ENCODE peak calls at places on chromosomes 13 and 19, in five cellular contexts. M, O, Q, V and L are unnamed samples.

GRCh38 chr19:56108447-56109195 is 12.5 kb downstream of the ZNF787 start:
- DNase-seq in M (no peak), O (no peak), Q (peak; percentile 70), V (no peak), L (peak; percentile 40)

GRCh38 chr13:98838776-98839175 is 86.3 kb upstream of the SLC15A1 start:
- DNase-seq in M (no peak), O (no peak), Q (no peak), V (no peak), L (no peak)

GRCh38 chr13:39417643-39418042 is 185.3 kb downstream of the LHFPL6 start:
- DNase-seq in M (peak; percentile 21), O (no peak), Q (no peak), V (no peak), L (peak; percentile 29)

GRCh38 chr13:63190219-63190618 is 1774.6 kb upstream of the PCDH20 start:
- DNase-seq in M (no peak), O (no peak), Q (no peak), V (peak; percentile 5), L (no peak)

GRCh38 chr13:80463673-80464352 is 122.9 kb upstream of the SPRY2 start:
- DNase-seq in M (no peak), O (no peak), Q (no peak), V (no peak), L (peak; percentile 46)

GRCh38 chr19:21604941-21605548 is 99.6 kb downstream of the ZNF429 start:
- DNase-seq in M (no peak), O (peak; percentile 42), Q (no peak), V (no peak), L (peak; percentile 73)

GRCh38 chr19:16244091-16244490 is 46.4 kb downstream of the AP1M1 start:
- DNase-seq in M (peak; percentile 10), O (no peak), Q (no peak), V (no peak), L (no peak)

GRCh38 chr19:1513492-1514294 is 874 bp upstream of the ADAMTSL5 start:
- DNase-seq in M (no peak), O (peak; percentile 63), Q (peak; percentile 66), V (peak; percentile 75), L (peak; percentile 76)

GRCh38 chr19:4582980-4583842 is 23.7 kb upstream of the SEMA6B start:
- DNase-seq in M (no peak), O (no peak), Q (no peak), V (peak; percentile 50), L (no peak)

GRCh38 chr13:110250258-110250891 is 56.6 kb downstream of the COL4A1 start:
- DNase-seq in M (no peak), O (no peak), Q (no peak), V (no peak), L (peak; percentile 53)

GRCh38 chr13:110669036-110669435 is 36.9 kb downstream of the CARS2 start:
- DNase-seq in M (no peak), O (no peak), Q (no peak), V (no peak), L (no peak)

GRCh38 chr19:55443045-55443823 is at the start of gene SHISA7:
- DNase-seq in M (no peak), O (no peak), Q (no peak), V (peak; percentile 58), L (no peak)

GRCh38 chr19:47615714-47616113 is 6.8 kb downstream of the BICRA start:
- DNase-seq in M (no peak), O (no peak), Q (no peak), V (no peak), L (no peak)

GRCh38 chr13:29761815-29762214 is 88.6 kb downstream of the UBL3 start:
- DNase-seq in M (no peak), O (no peak), Q (no peak), V (no peak), L (no peak)

GRCh38 chr13:110616103-110617101 is 1.1 kb downstream of the NAXD start:
- DNase-seq in M (no peak), O (peak; percentile 52), Q (no peak), V (peak; percentile 56), L (peak; percentile 82)

GRCh38 chr13:109783815-109784589 is 2.4 kb downstream of the IRS2 start:
- DNase-seq in M (no peak), O (no peak), Q (peak; percentile 51), V (peak; percentile 53), L (no peak)

GRCh38 chr13:42553098-42554046 is 20.6 kb upstream of the TNFSF11 start:
- DNase-seq in M (peak; percentile 33), O (peak; percentile 28), Q (no peak), V (no peak), L (peak; percentile 37)

GRCh38 chr13:44160549-44161278 is 212.9 kb upstream of the SERP2 start:
- DNase-seq in M (no peak), O (no peak), Q (no peak), V (no peak), L (peak; percentile 21)

GRCh38 chr13:112697756-112698655 is 8.2 kb downstream of the ATP11A start:
- DNase-seq in M (no peak), O (no peak), Q (peak; percentile 49), V (no peak), L (no peak)

GRCh38 chr13:51814825-51815650 is 11.1 kb upstream of the DHRS12 start:
- DNase-seq in M (no peak), O (peak; percentile 79), Q (no peak), V (peak; percentile 79), L (peak; percentile 66)

GRCh38 chr13:106599875-106600797 is 32.2 kb upstream of the ARGLU1 start:
- DNase-seq in M (peak; percentile 53), O (peak; percentile 32), Q (no peak), V (no peak), L (no peak)

GRCh38 chr13:99600318-99600717 is 99.0 kb downstream of the TM9SF2 start:
- DNase-seq in M (no peak), O (no peak), Q (no peak), V (peak; percentile 30), L (no peak)

GRCh38 chr19:38538386-38538785 is 79.4 kb downstream of the MAP4K1 start:
- DNase-seq in M (no peak), O (no peak), Q (peak; percentile 5), V (no peak), L (no peak)

GRCh38 chr19:8610928-8611284 is 391 bp upstream of the ADAMTS10 start:
- DNase-seq in M (no peak), O (no peak), Q (no peak), V (no peak), L (no peak)

GRCh38 chr13:46963874-46964273 is 67.0 kb upstream of the HTR2A start:
- DNase-seq in M (no peak), O (no peak), Q (peak; percentile 50), V (no peak), L (no peak)

GRCh38 chr19:40687525-40688016 is 2.9 kb downstream of the NUMBL start:
- DNase-seq in M (no peak), O (peak; percentile 76), Q (peak; percentile 81), V (no peak), L (peak; percentile 55)

GRCh38 chr19:58311345-58311744 is 6.2 kb downstream of the ERVK3-1 start:
- DNase-seq in M (no peak), O (no peak), Q (no peak), V (no peak), L (peak; percentile 30)

GRCh38 chr19:33214621-33215020 is 11.0 kb downstream of the SLC7A10 start:
- DNase-seq in M (no peak), O (no peak), Q (no peak), V (peak; percentile 65), L (peak; percentile 19)

GRCh38 chr19:5943623-5944022 is 29.6 kb downstream of the CAPS start:
- DNase-seq in M (no peak), O (no peak), Q (no peak), V (no peak), L (no peak)

GRCh38 chr13:97454699-97455098 is 20.7 kb downstream of the RAP2A start:
- DNase-seq in M (no peak), O (no peak), Q (no peak), V (no peak), L (no peak)

GRCh38 chr13:97215325-97215724 is 6.8 kb upstream of the MBNL2 start:
- DNase-seq in M (no peak), O (no peak), Q (no peak), V (no peak), L (no peak)

GRCh38 chr19:43802216-43802951 is at the start of gene LYPD5:
- DNase-seq in M (no peak), O (no peak), Q (no peak), V (no peak), L (no peak)

GRCh38 chr19:39372047-39372802 is 18.7 kb downstream of the PAF1 start:
- DNase-seq in M (peak; percentile 90), O (peak; percentile 64), Q (peak; percentile 56), V (no peak), L (no peak)

GRCh38 chr13:42260885-42261654 is 10.9 kb upstream of the AKAP11 start:
- DNase-seq in M (no peak), O (no peak), Q (no peak), V (no peak), L (no peak)

GRCh38 chr13:37640499-37640898 is 41.9 kb upstream of the POSTN start:
- DNase-seq in M (no peak), O (no peak), Q (no peak), V (no peak), L (peak; percentile 75)
- TF ChIP-seq CTCF in M (peak; percentile 50), O (no peak), Q (peak; percentile 24), V (peak; percentile 87), L (peak; percentile 74)

GRCh38 chr13:40478775-40479174 is 187.7 kb downstream of the FOXO1 start:
- DNase-seq in M (no peak), O (no peak), Q (no peak), V (no peak), L (no peak)
- H3K4me3 ChIP-seq in M (no peak overlapping the region), O (no peak overlapping the region), Q (no peak overlapping the region), V (no peak overlapping the region), L (no peak overlapping the region)

GRCh38 chr13:100833427-100833826 is 158.8 kb upstream of the TMTC4 start:
- DNase-seq in M (no peak), O (no peak), Q (no peak), V (no peak), L (no peak)

GRCh38 chr13:100827489-100828000 is 152.9 kb upstream of the TMTC4 start:
- DNase-seq in M (no peak), O (no peak), Q (no peak), V (no peak), L (peak; percentile 12)

GRCh38 chr13:100826441-100826840 is 151.8 kb upstream of the TMTC4 start:
- DNase-seq in M (no peak), O (no peak), Q (no peak), V (no peak), L (no peak)

GRCh38 chr13:100825551-100825950 is 151.0 kb upstream of the TMTC4 start:
- DNase-seq in M (no peak), O (no peak), Q (no peak), V (no peak), L (peak; percentile 23)

DNA sequence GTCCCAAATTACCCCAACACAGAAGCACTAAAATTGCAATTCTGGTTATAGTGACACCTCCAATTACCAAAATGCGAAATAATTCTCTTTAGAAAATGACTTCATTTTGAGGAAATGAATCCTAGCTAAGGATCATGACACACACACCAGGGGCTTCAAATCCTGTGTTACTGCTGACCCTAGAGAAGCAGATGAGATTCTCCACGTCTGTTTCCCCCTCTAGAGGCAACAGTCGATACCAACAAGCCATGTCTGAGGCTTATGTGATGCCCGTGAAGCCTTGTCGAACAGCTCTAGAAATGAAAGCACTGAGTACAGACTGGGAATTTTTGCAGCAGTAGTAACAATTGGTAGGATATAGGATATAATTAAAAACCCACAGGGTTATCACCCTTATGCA is 153.6 kb upstream of the TMTC4 start:
- DNase-seq in M (no peak), O (no peak), Q (no peak), V (peak; percentile 28), L (no peak)
- TF ChIP-seq CTCF in M (no peak), O (no peak), Q (no peak), V (no peak), L (peak; percentile 5)

GRCh38 chr19:34732548-34733255 is 1.3 kb upstream of the ZNF181 start:
- DNase-seq in M (no peak), O (peak; percentile 19), Q (no peak), V (peak; percentile 30), L (no peak)
- H3K4me3 ChIP-seq in M (peak overlapping the region; percentile 79), O (peak overlapping the region; percentile 48), Q (peak overlapping the region; percentile 84), V (peak overlapping the region; percentile 82), L (peak overlapping the region; percentile 92)

GRCh38 chr19:45112111-45112827 is 19.3 kb downstream of the PPP1R37 start:
- DNase-seq in M (no peak), O (no peak), Q (no peak), V (no peak), L (no peak)
- TF ChIP-seq CTCF in M (no peak), O (no peak), Q (no peak), V (no peak), L (no peak)